ENCODE peak calls at places on chromosomes 12 and 14, in six cellular contexts. X is neuronal stem cell, B is mesenchymal stem cell, W is IMR-90, S is H1, Z is trophoblast cell. T is an unnamed sample.

GRCh38 chr12:22037952-22038351 is 8.1 kb upstream of the CMAS start:
- DNase-seq in X (no peak), B (peak; percentile 6), W (no peak), S (no peak), Z (peak; percentile 87), T (no peak)

GRCh38 chr12:43362910-43363694 is 188.9 kb downstream of the ADAMTS20 start:
- DNase-seq in X (no peak), B (no peak), W (peak; percentile 16), S (no peak), Z (no peak), T (no peak)

GRCh38 chr14:58977366-58977765 is 211.1 kb upstream of the DAAM1 start:
- DNase-seq in X (no peak), B (peak; percentile 71), W (peak; percentile 74), S (no peak), Z (peak; percentile 11), T (no peak)

GRCh38 chr14:21106191-21106505 is 5.3 kb downstream of the TMEM253 start:
- DNase-seq in X (no peak), B (no peak), W (no peak), S (no peak), Z (no peak), T (no peak)

GRCh38 chr12:112023759-112024396 is 10.7 kb downstream of the ERP29 start:
- DNase-seq in X (no peak), B (no peak), W (no peak), S (no peak), Z (no peak), T (no peak)

GRCh38 chr12:114668905-114669304 is 15.1 kb downstream of the TBX3 start:
- DNase-seq in X (peak; percentile 1), B (no peak), W (no peak), S (no peak), Z (no peak), T (no peak)

GRCh38 chr14:52312872-52313492 is 1.1 kb upstream of the PTGER2 start:
- DNase-seq in X (no peak), B (peak; percentile 32), W (peak; percentile 58), S (no peak), Z (no peak), T (no peak)

GRCh38 chr12:89862511-89863331 is 154.1 kb upstream of the ATP2B1 start:
- DNase-seq in X (no peak), B (peak; percentile 36), W (no peak), S (no peak), Z (no peak), T (no peak)

GRCh38 chr14:76784881-76785280 is 23.6 kb downstream of the VASH1 start:
- DNase-seq in X (peak; percentile 79), B (peak; percentile 87), W (peak; percentile 75), S (peak; percentile 58), Z (peak; percentile 50), T (peak; percentile 90)

GRCh38 chr14:103697196-103697595 is 18.1 kb downstream of the XRCC3 start:
- DNase-seq in X (no peak), B (no peak), W (no peak), S (no peak), Z (no peak), T (no peak)

GRCh38 chr14:89399594-89400068 is 17.4 kb downstream of the FOXN3 start:
- DNase-seq in X (peak; percentile 17), B (peak; percentile 95), W (peak; percentile 96), S (no peak), Z (peak; percentile 31), T (peak; percentile 72)

GRCh38 chr12:49264466-49264872 is 413 bp upstream of the TUBA1C start:
- DNase-seq in X (no peak), B (no peak), W (no peak), S (no peak), Z (peak; percentile 54), T (no peak)

GRCh38 chr12:67354966-67355365 is 85.8 kb downstream of the CAND1 start:
- DNase-seq in X (no peak), B (no peak), W (peak; percentile 8), S (no peak), Z (no peak), T (no peak)
- H3K14ac ChIP-seq in X (no peak overlapping the region), B (no peak overlapping the region), W (no peak overlapping the region), S (no peak overlapping the region), Z (no peak overlapping the region), T (no peak overlapping the region)

GRCh38 chr14:101709533-101709881 is 52.0 kb upstream of the PPP2R5C start:
- DNase-seq in X (no peak), B (no peak), W (no peak), S (no peak), Z (no peak), T (no peak)

GRCh38 chr14:101706509-101707284 is 54.8 kb upstream of the PPP2R5C start:
- DNase-seq in X (no peak), B (no peak), W (no peak), S (no peak), Z (no peak), T (no peak)

GRCh38 chr14:101708853-101709532 is 52.5 kb upstream of the PPP2R5C start:
- DNase-seq in X (no peak), B (no peak), W (no peak), S (no peak), Z (no peak), T (no peak)

GRCh38 chr14:101707285-101707842 is 54.1 kb upstream of the PPP2R5C start:
- DNase-seq in X (peak; percentile 83), B (peak; percentile 88), W (peak; percentile 81), S (no peak), Z (peak; percentile 89), T (peak; percentile 83)

GRCh38 chr14:101707863-101708620 is 53.5 kb upstream of the PPP2R5C start:
- DNase-seq in X (no peak), B (no peak), W (no peak), S (no peak), Z (no peak), T (peak; percentile 40)
- H3K14ac ChIP-seq in X (peak overlapping the region; percentile 21), B (no peak overlapping the region), W (no peak overlapping the region), S (no peak overlapping the region), Z (no peak overlapping the region), T (no peak overlapping the region)

GRCh38 chr12:116910645-116911449 is at the start of gene FBXW8:
- DNase-seq in X (peak; percentile 69), B (peak; percentile 76), W (peak; percentile 66), S (no peak), Z (peak; percentile 43), T (peak; percentile 84)
- H3K14ac ChIP-seq in X (peak within 1 kb of the TSS; percentile 38), B (no peak within 1 kb of the TSS), W (peak within 1 kb of the TSS; percentile 69), S (no peak within 1 kb of the TSS), Z (peak within 1 kb of the TSS; percentile 97), T (peak within 1 kb of the TSS; percentile 30)

DNA sequence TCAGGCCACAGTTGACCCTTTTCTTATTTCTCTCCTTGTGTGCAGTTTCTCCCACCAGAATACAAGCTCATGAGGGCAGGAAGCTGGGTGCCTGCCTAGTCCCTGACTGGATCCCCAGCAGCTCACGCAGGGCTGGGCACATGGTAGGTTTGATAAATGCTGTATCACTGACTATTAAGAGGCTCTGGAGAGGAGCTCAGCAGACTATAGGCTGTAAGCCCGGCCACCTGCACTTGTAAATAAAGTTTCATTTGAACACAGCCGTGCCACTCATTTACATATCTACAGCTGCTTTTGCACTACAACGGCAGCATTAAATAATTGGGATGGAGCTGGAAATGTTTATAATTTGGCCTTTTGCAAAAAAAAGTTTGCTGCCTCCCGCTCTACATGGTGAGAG is 32.0 kb downstream of the CHGA start:
- DNase-seq in X (no peak), B (no peak), W (no peak), S (no peak), Z (no peak), T (no peak)
- H3K14ac ChIP-seq in X (no peak overlapping the region), B (no peak overlapping the region), W (no peak overlapping the region), S (no peak overlapping the region), Z (no peak overlapping the region), T (no peak overlapping the region)

GRCh38 chr12:83150465-83151189 is 463.9 kb downstream of the TMTC2 start:
- DNase-seq in X (no peak), B (no peak), W (no peak), S (no peak), Z (no peak), T (no peak)
- H3K14ac ChIP-seq in X (no peak overlapping the region), B (no peak overlapping the region), W (no peak overlapping the region), S (no peak overlapping the region), Z (no peak overlapping the region), T (no peak overlapping the region)

T was measured in H9.